ENCODE peak calls at places on chromosomes 2 and 18, in eight cellular contexts. One of them, this sample, is unnamed.

GRCh38 chr2:42368817-42369550 is 8.0 kb upstream of the COX7A2L start:
- DNase-seq in fibroblast of villous mesenchyme: no peak
- DNase-seq in uterus: peak; percentile 21
- DNase-seq in left ventricle myocardium inferior: peak; percentile 21
- DNase-seq in GM13977: no peak
- DNase-seq in heart left ventricle: peak; percentile 51
- DNase-seq in AG04450: no peak
- DNase-seq in IMR-90: no peak
- DNase-seq in this sample: no peak

GRCh38 chr2:169232551-169233154 is 129.7 kb downstream of the LRP2 start:
- DNase-seq in uterus: no peak
- DNase-seq in AG04450: no peak
- DNase-seq in fibroblast of villous mesenchyme: no peak
- DNase-seq in left ventricle myocardium inferior: no peak
- DNase-seq in GM13977: no peak
- DNase-seq in IMR-90: no peak
- DNase-seq in heart left ventricle: no peak
- DNase-seq in this sample: no peak

GRCh38 chr2:76641506-76641905 is 880.7 kb downstream of the LRRTM4 start:
- DNase-seq in uterus: no peak
- DNase-seq in heart left ventricle: no peak
- DNase-seq in fibroblast of villous mesenchyme: no peak
- DNase-seq in GM13977: no peak
- DNase-seq in left ventricle myocardium inferior: no peak
- DNase-seq in AG04450: no peak
- DNase-seq in IMR-90: no peak
- DNase-seq in this sample: no peak

GRCh38 chr2:13046557-13047165 is 329.9 kb downstream of the TRIB2 start:
- DNase-seq in GM13977: no peak
- DNase-seq in uterus: no peak
- DNase-seq in AG04450: no peak
- DNase-seq in left ventricle myocardium inferior: no peak
- DNase-seq in heart left ventricle: no peak
- DNase-seq in IMR-90: peak; percentile 24
- DNase-seq in fibroblast of villous mesenchyme: peak; percentile 27
- DNase-seq in this sample: peak; percentile 20

GRCh38 chr2:101251844-101252407 is 760 bp upstream of the CNOT11 start:
- DNase-seq in AG04450: no peak
- DNase-seq in left ventricle myocardium inferior: no peak
- DNase-seq in fibroblast of villous mesenchyme: no peak
- DNase-seq in GM13977: no peak
- DNase-seq in uterus: no peak
- DNase-seq in heart left ventricle: no peak
- DNase-seq in IMR-90: no peak
- DNase-seq in this sample: peak; percentile 76

GRCh38 chr2:159713691-159714585 is 1.6 kb downstream of the MARCHF7 start:
- DNase-seq in uterus: no peak
- DNase-seq in IMR-90: peak; percentile 88
- DNase-seq in AG04450: no peak
- DNase-seq in heart left ventricle: no peak
- DNase-seq in left ventricle myocardium inferior: no peak
- DNase-seq in fibroblast of villous mesenchyme: peak; percentile 74
- DNase-seq in GM13977: peak; percentile 15
- DNase-seq in this sample: peak; percentile 51

GRCh38 chr2:42103829-42104228 is 56.0 kb downstream of the PKDCC start:
- DNase-seq in left ventricle myocardium inferior: no peak
- DNase-seq in fibroblast of villous mesenchyme: no peak
- DNase-seq in AG04450: no peak
- DNase-seq in heart left ventricle: no peak
- DNase-seq in GM13977: no peak
- DNase-seq in IMR-90: no peak
- DNase-seq in uterus: no peak
- DNase-seq in this sample: no peak

GRCh38 chr18:11741505-11742145 is 52.6 kb downstream of the GNAL start:
- DNase-seq in left ventricle myocardium inferior: no peak
- DNase-seq in heart left ventricle: no peak
- DNase-seq in uterus: no peak
- DNase-seq in fibroblast of villous mesenchyme: no peak
- DNase-seq in IMR-90: no peak
- DNase-seq in GM13977: peak; percentile 71
- DNase-seq in AG04450: no peak
- DNase-seq in this sample: peak; percentile 40

GRCh38 chr18:34880882-34881852 is 160.0 kb upstream of the MAPRE2 start:
- DNase-seq in uterus: no peak
- DNase-seq in heart left ventricle: no peak
- DNase-seq in GM13977: no peak
- DNase-seq in left ventricle myocardium inferior: no peak
- DNase-seq in IMR-90: peak; percentile 43
- DNase-seq in fibroblast of villous mesenchyme: peak; percentile 41
- DNase-seq in AG04450: no peak
- DNase-seq in this sample: peak; percentile 18

GRCh38 chr2:8551622-8552074 is 130.2 kb upstream of the ID2 start:
- DNase-seq in heart left ventricle: no peak
- DNase-seq in uterus: peak; percentile 1
- DNase-seq in AG04450: no peak
- DNase-seq in fibroblast of villous mesenchyme: no peak
- DNase-seq in left ventricle myocardium inferior: no peak
- DNase-seq in GM13977: peak; percentile 66
- DNase-seq in IMR-90: no peak
- DNase-seq in this sample: no peak

GRCh38 chr2:139645617-139646016 is 865.4 kb upstream of the NXPH2 start:
- DNase-seq in heart left ventricle: no peak
- DNase-seq in uterus: no peak
- DNase-seq in AG04450: no peak
- DNase-seq in fibroblast of villous mesenchyme: no peak
- DNase-seq in left ventricle myocardium inferior: no peak
- DNase-seq in IMR-90: no peak
- DNase-seq in GM13977: no peak
- DNase-seq in this sample: no peak

GRCh38 chr18:29164020-29164706 is 987.2 kb upstream of the CDH2 start:
- DNase-seq in left ventricle myocardium inferior: no peak
- DNase-seq in AG04450: peak; percentile 77
- DNase-seq in uterus: no peak
- DNase-seq in fibroblast of villous mesenchyme: peak; percentile 91
- DNase-seq in heart left ventricle: no peak
- DNase-seq in GM13977: no peak
- DNase-seq in IMR-90: peak; percentile 96
- DNase-seq in this sample: peak; percentile 87

GRCh38 chr2:101556033-101556459 is 81.1 kb upstream of the RFX8 start:
- DNase-seq in AG04450: no peak
- DNase-seq in uterus: no peak
- DNase-seq in left ventricle myocardium inferior: no peak
- DNase-seq in IMR-90: no peak
- DNase-seq in GM13977: no peak
- DNase-seq in fibroblast of villous mesenchyme: no peak
- DNase-seq in heart left ventricle: no peak
- DNase-seq in this sample: no peak

GRCh38 chr18:31229829-31230228 is 67.2 kb upstream of the DSC1 start:
- DNase-seq in uterus: no peak
- DNase-seq in IMR-90: no peak
- DNase-seq in GM13977: no peak
- DNase-seq in AG04450: no peak
- DNase-seq in heart left ventricle: no peak
- DNase-seq in left ventricle myocardium inferior: no peak
- DNase-seq in fibroblast of villous mesenchyme: no peak
- DNase-seq in this sample: no peak

GRCh38 chr2:3465844-3466481 is 53.4 kb downstream of the ADI1 start:
- DNase-seq in GM13977: no peak
- DNase-seq in left ventricle myocardium inferior: no peak
- DNase-seq in heart left ventricle: peak; percentile 53
- DNase-seq in IMR-90: peak; percentile 94
- DNase-seq in uterus: no peak
- DNase-seq in AG04450: peak; percentile 53
- DNase-seq in fibroblast of villous mesenchyme: peak; percentile 97
- DNase-seq in this sample: peak; percentile 91

GRCh38 chr18:48393170-48393569 is 16.0 kb downstream of the ZBTB7C start:
- DNase-seq in fibroblast of villous mesenchyme: no peak
- DNase-seq in left ventricle myocardium inferior: no peak
- DNase-seq in IMR-90: no peak
- DNase-seq in heart left ventricle: no peak
- DNase-seq in GM13977: no peak
- DNase-seq in uterus: no peak
- DNase-seq in AG04450: no peak
- DNase-seq in this sample: peak; percentile 27

GRCh38 chr2:226839960-226840359 is 4.1 kb downstream of the RHBDD1 start:
- DNase-seq in heart left ventricle: no peak
- DNase-seq in uterus: no peak
- DNase-seq in fibroblast of villous mesenchyme: no peak
- DNase-seq in GM13977: no peak
- DNase-seq in left ventricle myocardium inferior: no peak
- DNase-seq in IMR-90: no peak
- DNase-seq in AG04450: no peak
- DNase-seq in this sample: no peak

GRCh38 chr2:233486357-233486756 is 80.2 kb downstream of the USP40 start:
- DNase-seq in uterus: no peak
- DNase-seq in AG04450: no peak
- DNase-seq in IMR-90: no peak
- DNase-seq in GM13977: no peak
- DNase-seq in left ventricle myocardium inferior: no peak
- DNase-seq in fibroblast of villous mesenchyme: no peak
- DNase-seq in heart left ventricle: no peak
- DNase-seq in this sample: no peak

GRCh38 chr2:31287681-31288080 is 53.7 kb downstream of the EHD3 start:
- DNase-seq in fibroblast of villous mesenchyme: peak; percentile 67
- DNase-seq in IMR-90: peak; percentile 37
- DNase-seq in heart left ventricle: no peak
- DNase-seq in GM13977: no peak
- DNase-seq in uterus: no peak
- DNase-seq in left ventricle myocardium inferior: no peak
- DNase-seq in AG04450: no peak
- DNase-seq in this sample: no peak

GRCh38 chr2:27152102-27152795 is 3.4 kb downstream of the TCF23 start:
- DNase-seq in IMR-90: no peak
- DNase-seq in left ventricle myocardium inferior: no peak
- DNase-seq in heart left ventricle: no peak
- DNase-seq in GM13977: no peak
- DNase-seq in fibroblast of villous mesenchyme: no peak
- DNase-seq in uterus: no peak
- DNase-seq in AG04450: no peak
- DNase-seq in this sample: peak; percentile 20

GRCh38 chr2:16487686-16488085 is 177.9 kb downstream of the CYRIA start:
- DNase-seq in AG04450: no peak
- DNase-seq in fibroblast of villous mesenchyme: peak; percentile 30
- DNase-seq in IMR-90: peak; percentile 13
- DNase-seq in heart left ventricle: no peak
- DNase-seq in left ventricle myocardium inferior: no peak
- DNase-seq in uterus: no peak
- DNase-seq in GM13977: no peak
- DNase-seq in this sample: peak; percentile 60
- TF ChIP-seq CTCF in AG04450: no peak
- TF ChIP-seq CTCF in fibroblast of villous mesenchyme: peak; percentile 32
- TF ChIP-seq CTCF in IMR-90: peak; percentile 26
- TF ChIP-seq CTCF in heart left ventricle: peak; percentile 29
- TF ChIP-seq CTCF in left ventricle myocardium inferior: peak; percentile 59
- TF ChIP-seq CTCF in uterus: no peak
- TF ChIP-seq CTCF in GM13977: no peak
- TF ChIP-seq CTCF in this sample: peak; percentile 42

GRCh38 chr2:46184794-46185583 is 112.2 kb upstream of the EPAS1 start:
- DNase-seq in heart left ventricle: no peak
- DNase-seq in fibroblast of villous mesenchyme: no peak
- DNase-seq in left ventricle myocardium inferior: no peak
- DNase-seq in IMR-90: no peak
- DNase-seq in GM13977: no peak
- DNase-seq in uterus: no peak
- DNase-seq in AG04450: no peak
- DNase-seq in this sample: no peak
- TF ChIP-seq CTCF in heart left ventricle: no peak
- TF ChIP-seq CTCF in fibroblast of villous mesenchyme: peak; percentile 18
- TF ChIP-seq CTCF in left ventricle myocardium inferior: no peak
- TF ChIP-seq CTCF in IMR-90: peak; percentile 6
- TF ChIP-seq CTCF in GM13977: peak; percentile 25
- TF ChIP-seq CTCF in uterus: no peak
- TF ChIP-seq CTCF in AG04450: peak; percentile 6
- TF ChIP-seq CTCF in this sample: no peak

DNA sequence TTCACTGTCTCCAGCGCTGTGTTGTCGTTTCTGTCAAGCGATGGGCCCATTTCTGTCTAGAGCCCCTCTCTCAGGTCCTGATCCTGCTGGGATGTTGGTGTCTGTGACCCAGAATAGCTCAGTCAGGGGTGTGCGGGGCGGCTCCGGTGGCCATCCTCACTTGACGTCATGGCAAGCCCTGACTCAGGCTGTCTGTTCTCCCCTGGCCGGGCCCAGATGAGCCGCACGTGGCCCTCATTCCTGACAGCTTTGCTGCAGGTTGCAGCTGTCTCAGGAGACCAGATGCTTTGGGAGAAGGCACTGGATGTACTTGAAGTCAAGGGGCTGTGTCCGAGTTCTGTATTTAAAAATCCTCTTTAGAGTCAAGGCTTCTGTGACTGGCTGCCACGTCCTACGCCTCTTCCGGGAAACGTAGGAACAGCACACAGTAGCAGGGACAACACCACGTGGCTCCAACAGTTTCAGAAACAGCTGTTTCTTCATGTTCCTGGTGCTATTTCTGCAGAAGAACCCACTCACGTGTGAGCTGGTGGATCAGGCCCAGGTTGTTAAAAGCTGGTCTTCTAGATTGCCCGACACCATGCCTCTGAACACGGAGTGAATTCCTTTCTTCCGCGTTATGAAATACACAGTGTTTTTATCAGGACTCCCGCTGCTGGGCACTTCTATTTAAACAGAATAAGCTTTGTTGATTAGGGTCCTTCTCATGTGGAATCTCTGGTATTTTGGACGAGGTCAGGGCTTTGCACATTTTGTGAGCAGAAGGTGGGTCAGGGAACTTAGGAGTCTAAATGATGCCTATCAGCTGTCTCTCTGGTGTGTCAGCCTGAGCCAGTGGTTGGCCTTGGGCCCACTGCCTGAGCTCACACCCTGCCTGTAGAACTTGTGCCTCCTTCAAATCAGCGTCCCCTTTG is 28.3 kb upstream of the NTSR2 start:
- DNase-seq in GM13977: no peak
- DNase-seq in IMR-90: peak; percentile 81
- DNase-seq in left ventricle myocardium inferior: peak; percentile 73
- DNase-seq in heart left ventricle: peak; percentile 87
- DNase-seq in uterus: peak; percentile 77
- DNase-seq in fibroblast of villous mesenchyme: peak; percentile 91
- DNase-seq in AG04450: no peak
- DNase-seq in this sample: peak; percentile 68
- TF ChIP-seq CTCF in GM13977: no peak
- TF ChIP-seq CTCF in IMR-90: no peak
- TF ChIP-seq CTCF in left ventricle myocardium inferior: peak; percentile 45
- TF ChIP-seq CTCF in heart left ventricle: no peak
- TF ChIP-seq CTCF in uterus: no peak
- TF ChIP-seq CTCF in fibroblast of villous mesenchyme: no peak
- TF ChIP-seq CTCF in AG04450: no peak
- TF ChIP-seq CTCF in this sample: no peak

DNA sequence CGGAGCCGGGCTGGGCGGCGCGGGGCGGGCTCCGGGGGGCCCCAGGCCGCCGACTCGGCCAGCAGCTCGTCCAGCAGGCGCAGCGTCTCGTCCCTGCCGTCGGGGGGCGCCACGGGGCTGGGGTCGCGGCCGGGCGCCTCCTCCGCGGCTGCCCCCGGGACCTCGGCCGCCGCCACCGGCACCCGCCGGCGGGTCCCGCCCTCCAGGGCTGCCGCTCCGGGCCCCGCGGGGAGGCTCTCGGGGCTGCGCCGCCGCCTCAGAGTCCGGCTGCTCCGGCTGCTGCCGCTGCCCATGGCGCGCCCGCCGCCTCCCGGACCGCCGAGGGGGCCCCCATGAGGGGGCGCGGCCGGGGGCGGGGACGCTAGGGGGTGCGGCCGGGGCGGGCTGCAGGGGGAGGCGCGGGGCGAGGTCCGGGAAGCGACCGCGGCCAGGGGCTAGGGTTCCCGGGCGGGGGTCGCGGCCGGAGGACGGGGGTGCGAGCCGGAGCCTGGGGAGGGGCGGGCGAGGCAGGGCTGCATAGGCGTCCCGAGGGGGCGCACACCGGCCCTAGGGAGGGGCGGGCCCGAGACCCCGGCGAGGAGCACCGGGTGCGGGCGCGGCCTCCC is at the start of gene CYS1:
- DNase-seq in GM13977: peak; percentile 83
- DNase-seq in uterus: no peak
- DNase-seq in AG04450: no peak
- DNase-seq in IMR-90: no peak
- DNase-seq in left ventricle myocardium inferior: no peak
- DNase-seq in heart left ventricle: no peak
- DNase-seq in fibroblast of villous mesenchyme: no peak
- DNase-seq in this sample: no peak
- TF ChIP-seq CTCF in GM13977: peak; percentile 69
- TF ChIP-seq CTCF in uterus: peak; percentile 42
- TF ChIP-seq CTCF in AG04450: no peak
- TF ChIP-seq CTCF in IMR-90: peak; percentile 36
- TF ChIP-seq CTCF in left ventricle myocardium inferior: peak; percentile 32
- TF ChIP-seq CTCF in heart left ventricle: peak; percentile 14
- TF ChIP-seq CTCF in fibroblast of villous mesenchyme: peak; percentile 5
- TF ChIP-seq CTCF in this sample: no peak

This sample was measured in MCF 10A.